ENCODE peak calls at places on chromosomes 1 and 21, in ten cellular contexts. One of them, this sample, is unnamed.

GRCh38 chr1:12594966-12595838 is 22.8 kb downstream of the DHRS3 start:
- DNase-seq in tibial nerve: no peak
- DNase-seq in A549: peak
- DNase-seq in GM12878: no peak
- DNase-seq in transverse colon: peak
- DNase-seq in K562: no peak
- DNase-seq in sigmoid colon: peak
- DNase-seq in suprapubic skin: peak
- DNase-seq in SK-N-SH: peak
- DNase-seq in esophagus muscularis mucosa: peak
- DNase-seq in this sample: peak

GRCh38 chr1:30707412-30708360 is 15.7 kb downstream of the MATN1 start:
- DNase-seq in tibial nerve: peak
- DNase-seq in A549: peak
- DNase-seq in GM12878: no peak
- DNase-seq in transverse colon: peak
- DNase-seq in K562: peak
- DNase-seq in sigmoid colon: peak
- DNase-seq in suprapubic skin: no peak
- DNase-seq in SK-N-SH: peak
- DNase-seq in esophagus muscularis mucosa: no peak
- DNase-seq in this sample: peak

GRCh38 chr1:205370780-205371179 is 14.1 kb upstream of the KLHDC8A start:
- DNase-seq in tibial nerve: no peak
- DNase-seq in A549: no peak
- DNase-seq in GM12878: no peak
- DNase-seq in transverse colon: no peak
- DNase-seq in K562: no peak
- DNase-seq in sigmoid colon: no peak
- DNase-seq in suprapubic skin: no peak
- DNase-seq in SK-N-SH: no peak
- DNase-seq in esophagus muscularis mucosa: no peak
- DNase-seq in this sample: no peak

GRCh38 chr21:34707876-34708325 is 39.1 kb downstream of the CLIC6 start:
- DNase-seq in tibial nerve: no peak
- DNase-seq in A549: no peak
- DNase-seq in GM12878: peak
- DNase-seq in transverse colon: no peak
- DNase-seq in K562: no peak
- DNase-seq in sigmoid colon: no peak
- DNase-seq in suprapubic skin: no peak
- DNase-seq in SK-N-SH: no peak
- DNase-seq in esophagus muscularis mucosa: no peak
- DNase-seq in this sample: no peak

GRCh38 chr1:242245255-242245654 is 246.4 kb upstream of the MAP1LC3C start:
- DNase-seq in tibial nerve: no peak
- DNase-seq in A549: no peak
- DNase-seq in GM12878: no peak
- DNase-seq in transverse colon: no peak
- DNase-seq in K562: no peak
- DNase-seq in sigmoid colon: no peak
- DNase-seq in suprapubic skin: no peak
- DNase-seq in SK-N-SH: no peak
- DNase-seq in esophagus muscularis mucosa: no peak
- DNase-seq in this sample: no peak

GRCh38 chr1:81432654-81433109 is 368.1 kb upstream of the ADGRL2 start:
- DNase-seq in tibial nerve: no peak
- DNase-seq in A549: no peak
- DNase-seq in GM12878: no peak
- DNase-seq in transverse colon: no peak
- DNase-seq in K562: no peak
- DNase-seq in sigmoid colon: no peak
- DNase-seq in suprapubic skin: no peak
- DNase-seq in SK-N-SH: no peak
- DNase-seq in esophagus muscularis mucosa: no peak
- DNase-seq in this sample: no peak

GRCh38 chr1:21217812-21218596 is 41.3 kb upstream of the EIF4G3 start:
- DNase-seq in tibial nerve: peak
- DNase-seq in A549: peak
- DNase-seq in GM12878: no peak
- DNase-seq in transverse colon: peak
- DNase-seq in K562: peak
- DNase-seq in sigmoid colon: no peak
- DNase-seq in suprapubic skin: no peak
- DNase-seq in SK-N-SH: peak
- DNase-seq in esophagus muscularis mucosa: no peak
- DNase-seq in this sample: peak

GRCh38 chr1:198955085-198955484 is 316.2 kb downstream of the PTPRC start:
- DNase-seq in tibial nerve: no peak
- DNase-seq in A549: no peak
- DNase-seq in GM12878: no peak
- DNase-seq in transverse colon: no peak
- DNase-seq in K562: no peak
- DNase-seq in sigmoid colon: no peak
- DNase-seq in suprapubic skin: no peak
- DNase-seq in SK-N-SH: no peak
- DNase-seq in esophagus muscularis mucosa: no peak
- DNase-seq in this sample: no peak

GRCh38 chr1:156082111-156083091 is at the start of gene MEX3A:
- DNase-seq in tibial nerve: peak
- DNase-seq in A549: peak
- DNase-seq in GM12878: no peak
- DNase-seq in transverse colon: peak
- DNase-seq in K562: peak
- DNase-seq in sigmoid colon: peak
- DNase-seq in suprapubic skin: no peak
- DNase-seq in SK-N-SH: peak
- DNase-seq in esophagus muscularis mucosa: no peak
- DNase-seq in this sample: peak

GRCh38 chr1:156086256-156086662 is 4.0 kb upstream of the MEX3A start:
- DNase-seq in tibial nerve: no peak
- DNase-seq in A549: peak
- DNase-seq in GM12878: no peak
- DNase-seq in transverse colon: no peak
- DNase-seq in K562: no peak
- DNase-seq in sigmoid colon: no peak
- DNase-seq in suprapubic skin: no peak
- DNase-seq in SK-N-SH: no peak
- DNase-seq in esophagus muscularis mucosa: no peak
- DNase-seq in this sample: peak

GRCh38 chr1:156080598-156081173 is 1.6 kb downstream of the MEX3A start:
- DNase-seq in tibial nerve: no peak
- DNase-seq in A549: no peak
- DNase-seq in GM12878: no peak
- DNase-seq in transverse colon: no peak
- DNase-seq in K562: no peak
- DNase-seq in sigmoid colon: no peak
- DNase-seq in suprapubic skin: no peak
- DNase-seq in SK-N-SH: peak
- DNase-seq in esophagus muscularis mucosa: no peak
- DNase-seq in this sample: no peak

GRCh38 chr1:156081174-156082110 is 823 bp downstream of the MEX3A start:
- DNase-seq in tibial nerve: no peak
- DNase-seq in A549: no peak
- DNase-seq in GM12878: no peak
- DNase-seq in transverse colon: no peak
- DNase-seq in K562: peak
- DNase-seq in sigmoid colon: no peak
- DNase-seq in suprapubic skin: no peak
- DNase-seq in SK-N-SH: peak
- DNase-seq in esophagus muscularis mucosa: no peak
- DNase-seq in this sample: peak

DNA sequence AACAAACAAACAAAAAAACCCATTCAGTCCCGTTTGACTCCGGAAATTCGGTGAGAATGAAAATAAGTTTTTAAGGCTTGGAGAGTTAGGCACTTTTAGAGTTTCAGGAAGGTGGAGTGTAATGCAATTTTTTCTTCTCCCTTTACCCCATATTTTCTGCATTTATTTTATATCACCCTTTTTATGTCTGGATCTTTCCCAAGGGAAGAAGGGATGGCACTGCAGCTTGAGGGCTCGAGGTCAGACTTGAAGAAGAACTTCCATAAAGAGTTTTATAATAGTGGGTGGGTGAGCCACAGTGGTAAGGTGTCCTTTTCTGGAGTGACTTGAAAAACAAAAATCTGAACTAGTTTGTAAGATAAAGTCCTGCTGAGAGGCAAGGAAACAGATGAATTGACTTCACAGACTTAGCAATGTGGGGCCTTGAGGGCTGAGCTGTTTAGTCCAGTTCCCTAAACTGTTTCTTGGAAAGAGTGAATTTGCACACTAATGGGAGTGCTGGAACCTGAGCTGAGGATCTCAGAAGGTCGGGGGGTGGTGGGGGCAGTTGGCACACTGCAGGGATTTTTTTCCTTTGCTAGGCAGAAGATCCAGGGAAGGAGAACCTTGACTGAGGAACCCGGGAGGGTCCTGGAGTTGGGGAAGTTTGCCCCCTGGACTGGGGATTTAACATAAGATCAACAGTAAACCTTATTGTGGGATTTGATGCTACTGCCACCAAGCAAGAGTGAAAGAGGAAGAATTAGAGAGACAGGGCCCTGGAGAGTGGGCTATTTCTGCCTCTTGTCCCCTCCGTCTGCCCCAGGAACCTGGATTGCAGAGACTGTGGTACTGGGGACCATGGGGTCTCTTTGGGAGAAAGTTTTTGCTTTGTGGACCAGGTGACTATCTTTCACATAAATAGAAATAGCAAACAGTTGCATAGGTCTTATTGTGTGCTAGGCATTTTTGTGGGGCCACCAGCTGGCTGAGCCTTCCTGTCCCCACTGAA is 1.8 kb upstream of the MEX3A start:
- DNase-seq in tibial nerve: no peak
- DNase-seq in A549: no peak
- DNase-seq in GM12878: no peak
- DNase-seq in transverse colon: no peak
- DNase-seq in K562: no peak
- DNase-seq in sigmoid colon: no peak
- DNase-seq in suprapubic skin: no peak
- DNase-seq in SK-N-SH: no peak
- DNase-seq in esophagus muscularis mucosa: no peak
- DNase-seq in this sample: no peak
- H3K4me3 ChIP-seq in tibial nerve: no peak
- H3K4me3 ChIP-seq in A549: no peak
- H3K4me3 ChIP-seq in GM12878: no peak
- H3K4me3 ChIP-seq in transverse colon: no peak
- H3K4me3 ChIP-seq in K562: no peak
- H3K4me3 ChIP-seq in sigmoid colon: no peak
- H3K4me3 ChIP-seq in suprapubic skin: no peak
- H3K4me3 ChIP-seq in SK-N-SH: peak
- H3K4me3 ChIP-seq in esophagus muscularis mucosa: no peak
- H3K4me3 ChIP-seq in this sample: no peak

DNA sequence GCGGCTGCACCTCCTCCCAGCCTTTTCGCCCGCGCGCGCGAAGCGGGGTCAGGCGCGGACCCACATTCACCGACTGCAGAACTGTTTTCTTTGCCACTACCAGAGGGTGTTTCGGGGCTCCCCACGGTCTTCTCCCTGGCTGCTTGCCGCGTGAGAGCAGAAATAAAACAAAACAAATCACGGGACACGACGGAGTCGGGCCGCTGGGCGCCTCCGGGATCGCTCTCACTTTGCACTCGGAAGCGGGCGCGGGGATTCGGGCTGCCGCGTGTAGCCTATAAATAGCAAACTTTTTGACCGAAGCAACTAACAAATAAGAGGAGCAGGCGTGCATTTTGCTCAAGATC is 412.3 kb upstream of the ESRRG start:
- DNase-seq in tibial nerve: no peak
- DNase-seq in A549: no peak
- DNase-seq in GM12878: no peak
- DNase-seq in transverse colon: no peak
- DNase-seq in K562: no peak
- DNase-seq in sigmoid colon: no peak
- DNase-seq in suprapubic skin: no peak
- DNase-seq in SK-N-SH: peak
- DNase-seq in esophagus muscularis mucosa: no peak
- DNase-seq in this sample: no peak
- TF ChIP-seq EP300 in tibial nerve: no peak
- TF ChIP-seq EP300 in A549: no peak
- TF ChIP-seq EP300 in GM12878: no peak
- TF ChIP-seq EP300 in transverse colon: no peak
- TF ChIP-seq EP300 in K562: no peak
- TF ChIP-seq EP300 in sigmoid colon: no peak
- TF ChIP-seq EP300 in suprapubic skin: no peak
- TF ChIP-seq EP300 in SK-N-SH: no peak
- TF ChIP-seq EP300 in esophagus muscularis mucosa: no peak
- TF ChIP-seq EP300 in this sample: no peak

GRCh38 chr1:156124557-156125483 is 10.3 kb downstream of the LMNA start:
- DNase-seq in tibial nerve: no peak
- DNase-seq in A549: peak
- DNase-seq in GM12878: peak
- DNase-seq in transverse colon: peak
- DNase-seq in K562: no peak
- DNase-seq in sigmoid colon: no peak
- DNase-seq in suprapubic skin: peak
- DNase-seq in SK-N-SH: no peak
- DNase-seq in esophagus muscularis mucosa: no peak
- DNase-seq in this sample: no peak

GRCh38 chr1:156128749-156129682 is 14.5 kb downstream of the LMNA start:
- DNase-seq in tibial nerve: no peak
- DNase-seq in A549: no peak
- DNase-seq in GM12878: no peak
- DNase-seq in transverse colon: peak
- DNase-seq in K562: no peak
- DNase-seq in sigmoid colon: peak
- DNase-seq in suprapubic skin: peak
- DNase-seq in SK-N-SH: no peak
- DNase-seq in esophagus muscularis mucosa: no peak
- DNase-seq in this sample: peak

GRCh38 chr1:156126701-156127534 is 12.4 kb downstream of the LMNA start:
- DNase-seq in tibial nerve: no peak
- DNase-seq in A549: peak
- DNase-seq in GM12878: peak
- DNase-seq in transverse colon: peak
- DNase-seq in K562: no peak
- DNase-seq in sigmoid colon: peak
- DNase-seq in suprapubic skin: peak
- DNase-seq in SK-N-SH: no peak
- DNase-seq in esophagus muscularis mucosa: peak
- DNase-seq in this sample: peak

GRCh38 chr1:156123356-156124196 is 9.1 kb downstream of the LMNA start:
- DNase-seq in tibial nerve: peak
- DNase-seq in A549: peak
- DNase-seq in GM12878: peak
- DNase-seq in transverse colon: peak
- DNase-seq in K562: peak
- DNase-seq in sigmoid colon: peak
- DNase-seq in suprapubic skin: peak
- DNase-seq in SK-N-SH: peak
- DNase-seq in esophagus muscularis mucosa: peak
- DNase-seq in this sample: peak

GRCh38 chr1:156126043-156126700 is 11.7 kb downstream of the LMNA start:
- DNase-seq in tibial nerve: peak
- DNase-seq in A549: peak
- DNase-seq in GM12878: no peak
- DNase-seq in transverse colon: peak
- DNase-seq in K562: peak
- DNase-seq in sigmoid colon: peak
- DNase-seq in suprapubic skin: peak
- DNase-seq in SK-N-SH: peak
- DNase-seq in esophagus muscularis mucosa: peak
- DNase-seq in this sample: peak
- TF ChIP-seq CTCF in tibial nerve: peak
- TF ChIP-seq CTCF in A549: peak
- TF ChIP-seq CTCF in GM12878: peak
- TF ChIP-seq CTCF in transverse colon: peak
- TF ChIP-seq CTCF in K562: peak
- TF ChIP-seq CTCF in sigmoid colon: peak
- TF ChIP-seq CTCF in suprapubic skin: peak
- TF ChIP-seq CTCF in SK-N-SH: peak
- TF ChIP-seq CTCF in esophagus muscularis mucosa: peak
- TF ChIP-seq CTCF in this sample: peak

DNA sequence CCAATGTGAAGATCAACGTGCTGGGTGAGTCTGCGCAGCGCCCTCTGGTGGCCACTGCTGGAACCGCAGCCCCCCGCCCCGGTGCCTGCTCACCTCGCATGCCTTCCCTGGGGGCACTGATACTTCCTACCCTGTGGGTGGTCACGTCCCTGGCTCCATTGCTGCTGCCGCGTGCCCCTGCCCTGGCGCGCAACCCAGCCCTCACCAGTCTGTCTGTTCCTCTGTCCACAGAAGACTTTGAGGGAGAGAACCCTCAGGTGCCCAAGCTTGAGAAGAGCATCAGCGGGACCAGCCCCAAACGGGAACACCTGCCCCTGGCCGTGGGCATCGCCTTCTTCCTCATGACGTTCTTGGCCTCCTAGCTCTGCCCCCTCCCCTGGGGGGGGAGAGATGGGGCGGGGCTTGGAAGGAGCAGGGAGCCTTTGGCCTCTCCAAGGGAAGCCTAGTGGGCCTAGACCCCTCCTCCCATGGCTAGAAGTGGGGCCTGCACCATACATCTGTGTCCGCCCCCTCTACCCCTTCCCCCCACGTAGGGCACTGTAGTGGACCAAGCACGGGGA is 7.6 kb downstream of the EFNA3 start:
- DNase-seq in tibial nerve: peak
- DNase-seq in A549: peak
- DNase-seq in GM12878: no peak
- DNase-seq in transverse colon: peak
- DNase-seq in K562: peak
- DNase-seq in sigmoid colon: peak
- DNase-seq in suprapubic skin: peak
- DNase-seq in SK-N-SH: peak
- DNase-seq in esophagus muscularis mucosa: no peak
- DNase-seq in this sample: peak
- H3K4me3 ChIP-seq in tibial nerve: peak
- H3K4me3 ChIP-seq in A549: peak
- H3K4me3 ChIP-seq in GM12878: no peak
- H3K4me3 ChIP-seq in transverse colon: no peak
- H3K4me3 ChIP-seq in K562: peak
- H3K4me3 ChIP-seq in sigmoid colon: peak
- H3K4me3 ChIP-seq in suprapubic skin: peak
- H3K4me3 ChIP-seq in SK-N-SH: peak
- H3K4me3 ChIP-seq in esophagus muscularis mucosa: peak
- H3K4me3 ChIP-seq in this sample: peak

This sample was measured in ovary.